ENCODE peak calls at places on chromosomes 7 and 10, in seven cellular contexts. W, Y, V, H, Z, C and M are unnamed samples.
A peak's percentile ranks its signal among the peaks of the same experiment; 100 is the strongest.

GRCh38 chr10:120012566-120012965 is 120.0 kb downstream of the SEC23IP start:
- DNase-seq in W (no peak), Y (no peak), V (no peak), H (no peak), Z (no peak), C (no peak), M (no peak)

GRCh38 chr7:69602522-69602921 is 4.2 kb downstream of the AUTS2 start:
- DNase-seq in W (no peak), Y (no peak), V (no peak), H (no peak), Z (no peak), C (no peak), M (no peak)

GRCh38 chr7:13282377-13282980 is 595.0 kb downstream of the ARL4A start:
- DNase-seq in W (no peak), Y (peak; percentile 32), V (peak; percentile 64), H (no peak), Z (no peak), C (no peak), M (no peak)

GRCh38 chr10:72756674-72757385 is 64.9 kb downstream of the MCU start:
- DNase-seq in W (no peak), Y (peak; percentile 78), V (peak; percentile 67), H (no peak), Z (no peak), C (no peak), M (no peak)

GRCh38 chr10:69797959-69798358 is 3.7 kb upstream of the COL13A1 start:
- DNase-seq in W (no peak), Y (no peak), V (no peak), H (no peak), Z (no peak), C (no peak), M (no peak)

GRCh38 chr10:122291739-122292138 is 20.6 kb downstream of the BTBD16 start:
- DNase-seq in W (no peak), Y (no peak), V (no peak), H (no peak), Z (no peak), C (no peak), M (no peak)

GRCh38 chr7:31497501-31497900 is 16.4 kb upstream of the ITPRID1 start:
- DNase-seq in W (no peak), Y (no peak), V (no peak), H (no peak), Z (no peak), C (no peak), M (no peak)

GRCh38 chr7:114921636-114922150 is at the start of gene MDFIC:
- DNase-seq in W (no peak), Y (peak; percentile 64), V (no peak), H (peak; percentile 40), Z (peak; percentile 71), C (no peak), M (no peak)

GRCh38 chr10:7593068-7593467 is 73.7 kb downstream of the ITIH5 start:
- DNase-seq in W (peak; percentile 13), Y (no peak), V (no peak), H (no peak), Z (no peak), C (no peak), M (no peak)

GRCh38 chr7:26684447-26684846 is 179.9 kb downstream of the SKAP2 start:
- DNase-seq in W (no peak), Y (no peak), V (no peak), H (no peak), Z (no peak), C (no peak), M (no peak)

GRCh38 chr7:140176271-140176701 is 497 bp downstream of the KDM7A start:
- DNase-seq in W (peak; percentile 42), Y (peak; percentile 34), V (no peak), H (no peak), Z (no peak), C (no peak), M (no peak)

GRCh38 chr7:25849361-25850184 is 302.4 kb upstream of the NFE2L3 start:
- DNase-seq in W (no peak), Y (no peak), V (peak; percentile 91), H (no peak), Z (peak; percentile 26), C (no peak), M (peak; percentile 92)

GRCh38 chr10:114221235-114221634 is 17.8 kb upstream of the VWA2 start:
- DNase-seq in W (no peak), Y (no peak), V (no peak), H (no peak), Z (no peak), C (no peak), M (no peak)

GRCh38 chr7:69177941-69178494 is 420.3 kb upstream of the AUTS2 start:
- DNase-seq in W (no peak), Y (no peak), V (peak; percentile 4), H (no peak), Z (no peak), C (no peak), M (peak; percentile 34)

GRCh38 chr10:93751832-93752231 is 5.9 kb upstream of the LGI1 start:
- DNase-seq in W (no peak), Y (peak; percentile 72), V (peak; percentile 18), H (no peak), Z (peak; percentile 61), C (no peak), M (no peak)

GRCh38 chr7:156735861-156736260 is 95.3 kb downstream of the RNF32 start:
- DNase-seq in W (no peak), Y (no peak), V (peak; percentile 61), H (no peak), Z (no peak), C (no peak), M (no peak)

GRCh38 chr7:117157871-117158209 is 165.0 kb downstream of the WNT2 start:
- DNase-seq in W (no peak), Y (no peak), V (no peak), H (no peak), Z (no peak), C (no peak), M (no peak)

GRCh38 chr7:149873968-149874643 is at the start of gene ATP6V0E2:
- DNase-seq in W (no peak), Y (peak; percentile 48), V (no peak), H (no peak), Z (no peak), C (no peak), M (no peak)
- TF ChIP-seq CTCF in W (no peak), Y (no peak), V (no peak), H (no peak), Z (no peak), C (no peak), M (no peak)

GRCh38 chr7:93622036-93622714 is 47.7 kb upstream of the CALCR start:
- DNase-seq in W (no peak), Y (peak; percentile 69), V (peak; percentile 50), H (no peak), Z (peak; percentile 52), C (no peak), M (no peak)
- TF ChIP-seq CTCF in W (peak; percentile 33), Y (peak; percentile 81), V (peak; percentile 53), H (no peak), Z (peak; percentile 69), C (no peak), M (peak; percentile 42)

DNA sequence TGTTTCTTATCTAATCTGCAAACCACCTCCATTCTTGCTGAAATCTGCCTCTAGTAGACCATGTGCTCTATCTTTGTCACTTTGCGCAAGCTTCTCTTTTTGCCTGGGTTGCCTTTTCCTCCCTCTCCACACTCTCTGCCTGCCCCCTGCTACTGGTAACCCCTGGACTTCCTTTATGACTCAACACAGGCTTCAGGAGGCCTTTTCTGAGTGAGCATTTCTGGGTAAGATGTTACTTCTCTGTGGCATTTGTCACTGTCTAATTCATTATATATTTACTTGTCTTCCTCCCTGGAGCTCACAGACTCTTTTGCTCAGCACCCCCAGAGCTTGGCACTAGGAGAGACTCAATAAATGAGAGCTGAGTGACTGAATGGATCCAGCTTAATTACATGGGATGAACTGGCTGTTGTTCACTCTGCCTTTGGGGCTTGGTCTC is 8.4 kb downstream of the GOLGA7B start:
- DNase-seq in W (no peak), Y (no peak), V (peak; percentile 2), H (no peak), Z (no peak), C (no peak), M (no peak)
- TF ChIP-seq CTCF in W (no peak), Y (no peak), V (no peak), H (no peak), Z (no peak), C (no peak), M (no peak)

DNA sequence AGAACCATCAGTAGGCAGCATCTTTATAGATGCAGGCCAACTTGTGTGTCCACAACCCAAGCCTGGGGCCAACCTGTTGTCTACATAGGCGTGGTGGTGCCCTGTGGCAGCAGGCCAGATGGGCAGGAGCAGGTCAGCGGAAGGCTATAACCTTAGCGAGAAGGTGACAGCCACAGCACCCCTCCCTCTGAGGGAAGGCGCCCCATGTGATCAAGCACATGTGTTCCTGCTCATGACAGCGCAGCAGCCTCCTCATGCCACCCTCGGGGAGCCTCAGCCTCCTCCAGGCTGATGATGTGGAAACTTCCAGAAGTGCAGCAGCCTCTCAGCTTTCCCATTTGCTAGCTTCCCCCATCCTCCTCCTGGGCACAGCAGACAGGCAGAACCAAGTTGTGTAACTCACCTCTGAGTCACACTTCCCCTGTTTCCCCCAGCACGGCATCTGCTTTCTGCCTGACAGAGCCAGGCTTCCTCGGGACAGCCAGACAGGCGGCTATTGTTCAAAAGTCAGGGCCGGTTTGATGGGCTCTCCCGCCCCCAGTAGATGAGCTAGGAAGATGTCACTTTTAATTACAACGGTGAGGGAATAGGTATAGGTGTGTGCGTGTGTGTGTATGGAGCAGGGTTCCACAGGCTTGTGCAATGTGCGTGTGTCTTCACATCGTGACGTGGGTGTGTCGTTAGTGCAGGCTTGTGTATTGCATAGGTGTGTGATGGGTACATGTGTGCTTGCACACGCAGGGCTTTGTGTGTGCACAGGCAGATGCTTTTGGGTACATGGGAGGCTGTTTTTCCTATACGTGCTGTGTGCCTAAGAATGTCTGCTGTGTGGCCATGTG is 311.9 kb upstream of the ZMIZ1 start:
- DNase-seq in W (no peak), Y (no peak), V (peak; percentile 99), H (peak; percentile 33), Z (peak; percentile 93), C (peak; percentile 81), M (peak; percentile 90)
- TF ChIP-seq CTCF in W (no peak), Y (no peak), V (no peak), H (no peak), Z (no peak), C (no peak), M (no peak)

GRCh38 chr7:133207687-133208086 is 45.2 kb upstream of the EXOC4 start:
- DNase-seq in W (peak; percentile 29), Y (peak; percentile 63), V (peak; percentile 25), H (no peak), Z (no peak), C (no peak), M (no peak)
- TF ChIP-seq CTCF in W (peak; percentile 37), Y (peak; percentile 51), V (peak; percentile 17), H (no peak), Z (no peak), C (no peak), M (no peak)

GRCh38 chr10:125151824-125152634 is 8.3 kb downstream of the CTBP2 start:
- DNase-seq in W (no peak), Y (peak; percentile 95), V (no peak), H (peak; percentile 54), Z (no peak), C (no peak), M (no peak)

GRCh38 chr10:125151170-125151823 is 9.1 kb downstream of the CTBP2 start:
- DNase-seq in W (no peak), Y (no peak), V (no peak), H (no peak), Z (no peak), C (no peak), M (no peak)

GRCh38 chr10:125154529-125154928 is 5.8 kb downstream of the CTBP2 start:
- DNase-seq in W (no peak), Y (no peak), V (no peak), H (no peak), Z (no peak), C (no peak), M (no peak)

GRCh38 chr10:125153693-125154490 is 6.5 kb downstream of the CTBP2 start:
- DNase-seq in W (no peak), Y (no peak), V (no peak), H (no peak), Z (no peak), C (no peak), M (no peak)

GRCh38 chr10:125152646-125153368 is 7.6 kb downstream of the CTBP2 start:
- DNase-seq in W (no peak), Y (no peak), V (no peak), H (peak; percentile 63), Z (no peak), C (no peak), M (no peak)
- TF ChIP-seq CTCF in W (no peak), Y (no peak), V (no peak), H (no peak), Z (no peak), C (no peak), M (no peak)